ENCODE peak calls at places on chromosomes 13 and 19, in five cellular contexts. One of them, this sample, is unnamed.

GRCh38 chr19:18093439-18094161 is 4.0 kb upstream of the MAST3 start:
- DNase-seq in AG08396: peak
- DNase-seq in tibial artery: no peak
- DNase-seq in esophagus squamous epithelium: no peak
- DNase-seq in activated T-helper 1 cell treated with anti-CD3 and anti-CD28 coated beads, Interleukin-12 subunit alpha, Interleukin-12 subunit beta, Interleukin-2, Interleukin-4 antibody, amounts not matched to agents 30 ng/mL and 10 ng/mL and 1 ng/mL, durations not matched to agents 14 hours and 24 hours and 36 hours: no peak
- DNase-seq in this sample: no peak

GRCh38 chr19:55005684-55006488 is 32.2 kb downstream of the GP6 start:
- DNase-seq in esophagus squamous epithelium: peak
- DNase-seq in AG08396: no peak
- DNase-seq in tibial artery: no peak
- DNase-seq in activated T-helper 1 cell treated with anti-CD3 and anti-CD28 coated beads, Interleukin-12 subunit alpha, Interleukin-12 subunit beta, Interleukin-2, Interleukin-4 antibody, amounts not matched to agents 30 ng/mL and 10 ng/mL and 1 ng/mL, durations not matched to agents 14 hours and 24 hours and 36 hours: peak
- DNase-seq in this sample: peak

GRCh38 chr19:31149306-31149975 is 199.8 kb downstream of the TSHZ3 start:
- DNase-seq in AG08396: no peak
- DNase-seq in tibial artery: no peak
- DNase-seq in esophagus squamous epithelium: no peak
- DNase-seq in activated T-helper 1 cell treated with anti-CD3 and anti-CD28 coated beads, Interleukin-12 subunit alpha, Interleukin-12 subunit beta, Interleukin-2, Interleukin-4 antibody, amounts not matched to agents 30 ng/mL and 10 ng/mL and 1 ng/mL, durations not matched to agents 14 hours and 24 hours and 36 hours: no peak
- DNase-seq in this sample: no peak

GRCh38 chr19:51607077-51607476 is 23.1 kb downstream of the SIGLEC5 start:
- DNase-seq in activated T-helper 1 cell treated with anti-CD3 and anti-CD28 coated beads, Interleukin-12 subunit alpha, Interleukin-12 subunit beta, Interleukin-2, Interleukin-4 antibody, amounts not matched to agents 30 ng/mL and 10 ng/mL and 1 ng/mL, durations not matched to agents 14 hours and 24 hours and 36 hours: no peak
- DNase-seq in AG08396: no peak
- DNase-seq in esophagus squamous epithelium: no peak
- DNase-seq in tibial artery: no peak
- DNase-seq in this sample: peak

GRCh38 chr13:39451301-39451700 is 151.7 kb downstream of the LHFPL6 start:
- DNase-seq in AG08396: no peak
- DNase-seq in activated T-helper 1 cell treated with anti-CD3 and anti-CD28 coated beads, Interleukin-12 subunit alpha, Interleukin-12 subunit beta, Interleukin-2, Interleukin-4 antibody, amounts not matched to agents 30 ng/mL and 10 ng/mL and 1 ng/mL, durations not matched to agents 14 hours and 24 hours and 36 hours: no peak
- DNase-seq in esophagus squamous epithelium: no peak
- DNase-seq in tibial artery: no peak
- DNase-seq in this sample: no peak

GRCh38 chr19:6362024-6362344 is 653 bp downstream of the CLPP start:
- DNase-seq in activated T-helper 1 cell treated with anti-CD3 and anti-CD28 coated beads, Interleukin-12 subunit alpha, Interleukin-12 subunit beta, Interleukin-2, Interleukin-4 antibody, amounts not matched to agents 30 ng/mL and 10 ng/mL and 1 ng/mL, durations not matched to agents 14 hours and 24 hours and 36 hours: no peak
- DNase-seq in esophagus squamous epithelium: no peak
- DNase-seq in tibial artery: no peak
- DNase-seq in AG08396: no peak
- DNase-seq in this sample: no peak

GRCh38 chr13:33740134-33740538 is 77.8 kb upstream of the RFC3 start:
- DNase-seq in AG08396: no peak
- DNase-seq in activated T-helper 1 cell treated with anti-CD3 and anti-CD28 coated beads, Interleukin-12 subunit alpha, Interleukin-12 subunit beta, Interleukin-2, Interleukin-4 antibody, amounts not matched to agents 30 ng/mL and 10 ng/mL and 1 ng/mL, durations not matched to agents 14 hours and 24 hours and 36 hours: no peak
- DNase-seq in tibial artery: no peak
- DNase-seq in esophagus squamous epithelium: no peak
- DNase-seq in this sample: no peak

GRCh38 chr13:44396295-44396962 is 22.8 kb downstream of the SERP2 start:
- DNase-seq in esophagus squamous epithelium: no peak
- DNase-seq in AG08396: no peak
- DNase-seq in tibial artery: no peak
- DNase-seq in activated T-helper 1 cell treated with anti-CD3 and anti-CD28 coated beads, Interleukin-12 subunit alpha, Interleukin-12 subunit beta, Interleukin-2, Interleukin-4 antibody, amounts not matched to agents 30 ng/mL and 10 ng/mL and 1 ng/mL, durations not matched to agents 14 hours and 24 hours and 36 hours: no peak
- DNase-seq in this sample: no peak

GRCh38 chr13:73018336-73018735 is 40.5 kb upstream of the KLF5 start:
- DNase-seq in esophagus squamous epithelium: no peak
- DNase-seq in activated T-helper 1 cell treated with anti-CD3 and anti-CD28 coated beads, Interleukin-12 subunit alpha, Interleukin-12 subunit beta, Interleukin-2, Interleukin-4 antibody, amounts not matched to agents 30 ng/mL and 10 ng/mL and 1 ng/mL, durations not matched to agents 14 hours and 24 hours and 36 hours: no peak
- DNase-seq in tibial artery: no peak
- DNase-seq in AG08396: no peak
- DNase-seq in this sample: no peak

GRCh38 chr13:49567501-49567900 is 17.9 kb downstream of the RCBTB1 start:
- DNase-seq in esophagus squamous epithelium: no peak
- DNase-seq in activated T-helper 1 cell treated with anti-CD3 and anti-CD28 coated beads, Interleukin-12 subunit alpha, Interleukin-12 subunit beta, Interleukin-2, Interleukin-4 antibody, amounts not matched to agents 30 ng/mL and 10 ng/mL and 1 ng/mL, durations not matched to agents 14 hours and 24 hours and 36 hours: no peak
- DNase-seq in AG08396: no peak
- DNase-seq in tibial artery: no peak
- DNase-seq in this sample: no peak

GRCh38 chr13:109249780-109250528 is 536.4 kb downstream of the IRS2 start:
- DNase-seq in AG08396: no peak
- DNase-seq in activated T-helper 1 cell treated with anti-CD3 and anti-CD28 coated beads, Interleukin-12 subunit alpha, Interleukin-12 subunit beta, Interleukin-2, Interleukin-4 antibody, amounts not matched to agents 30 ng/mL and 10 ng/mL and 1 ng/mL, durations not matched to agents 14 hours and 24 hours and 36 hours: no peak
- DNase-seq in tibial artery: no peak
- DNase-seq in esophagus squamous epithelium: no peak
- DNase-seq in this sample: no peak

GRCh38 chr13:30618186-30618937 is 642 bp downstream of the USPL1 start:
- DNase-seq in esophagus squamous epithelium: no peak
- DNase-seq in tibial artery: peak
- DNase-seq in AG08396: peak
- DNase-seq in activated T-helper 1 cell treated with anti-CD3 and anti-CD28 coated beads, Interleukin-12 subunit alpha, Interleukin-12 subunit beta, Interleukin-2, Interleukin-4 antibody, amounts not matched to agents 30 ng/mL and 10 ng/mL and 1 ng/mL, durations not matched to agents 14 hours and 24 hours and 36 hours: no peak
- DNase-seq in this sample: no peak

GRCh38 chr19:19550454-19550842 is 12.4 kb downstream of the CILP2 start:
- DNase-seq in tibial artery: peak
- DNase-seq in activated T-helper 1 cell treated with anti-CD3 and anti-CD28 coated beads, Interleukin-12 subunit alpha, Interleukin-12 subunit beta, Interleukin-2, Interleukin-4 antibody, amounts not matched to agents 30 ng/mL and 10 ng/mL and 1 ng/mL, durations not matched to agents 14 hours and 24 hours and 36 hours: no peak
- DNase-seq in esophagus squamous epithelium: no peak
- DNase-seq in AG08396: no peak
- DNase-seq in this sample: no peak

GRCh38 chr13:111513766-111514611 is 193.5 kb downstream of the TEX29 start:
- DNase-seq in esophagus squamous epithelium: no peak
- DNase-seq in activated T-helper 1 cell treated with anti-CD3 and anti-CD28 coated beads, Interleukin-12 subunit alpha, Interleukin-12 subunit beta, Interleukin-2, Interleukin-4 antibody, amounts not matched to agents 30 ng/mL and 10 ng/mL and 1 ng/mL, durations not matched to agents 14 hours and 24 hours and 36 hours: no peak
- DNase-seq in AG08396: no peak
- DNase-seq in tibial artery: no peak
- DNase-seq in this sample: no peak

GRCh38 chr13:75136151-75136550 is 345.8 kb downstream of the TBC1D4 start:
- DNase-seq in activated T-helper 1 cell treated with anti-CD3 and anti-CD28 coated beads, Interleukin-12 subunit alpha, Interleukin-12 subunit beta, Interleukin-2, Interleukin-4 antibody, amounts not matched to agents 30 ng/mL and 10 ng/mL and 1 ng/mL, durations not matched to agents 14 hours and 24 hours and 36 hours: no peak
- DNase-seq in AG08396: no peak
- DNase-seq in tibial artery: no peak
- DNase-seq in esophagus squamous epithelium: no peak
- DNase-seq in this sample: no peak

GRCh38 chr19:12840091-12841079 is 2.1 kb downstream of the MAST1 start:
- DNase-seq in AG08396: peak
- DNase-seq in activated T-helper 1 cell treated with anti-CD3 and anti-CD28 coated beads, Interleukin-12 subunit alpha, Interleukin-12 subunit beta, Interleukin-2, Interleukin-4 antibody, amounts not matched to agents 30 ng/mL and 10 ng/mL and 1 ng/mL, durations not matched to agents 14 hours and 24 hours and 36 hours: peak
- DNase-seq in tibial artery: no peak
- DNase-seq in esophagus squamous epithelium: no peak
- DNase-seq in this sample: peak

GRCh38 chr13:29849071-29849541 is 1.3 kb downstream of the UBL3 start:
- DNase-seq in tibial artery: no peak
- DNase-seq in activated T-helper 1 cell treated with anti-CD3 and anti-CD28 coated beads, Interleukin-12 subunit alpha, Interleukin-12 subunit beta, Interleukin-2, Interleukin-4 antibody, amounts not matched to agents 30 ng/mL and 10 ng/mL and 1 ng/mL, durations not matched to agents 14 hours and 24 hours and 36 hours: no peak
- DNase-seq in AG08396: no peak
- DNase-seq in esophagus squamous epithelium: no peak
- DNase-seq in this sample: no peak

GRCh38 chr13:43095771-43096719 is 72.7 kb downstream of the DNAJC15 start:
- DNase-seq in activated T-helper 1 cell treated with anti-CD3 and anti-CD28 coated beads, Interleukin-12 subunit alpha, Interleukin-12 subunit beta, Interleukin-2, Interleukin-4 antibody, amounts not matched to agents 30 ng/mL and 10 ng/mL and 1 ng/mL, durations not matched to agents 14 hours and 24 hours and 36 hours: no peak
- DNase-seq in tibial artery: no peak
- DNase-seq in esophagus squamous epithelium: no peak
- DNase-seq in AG08396: no peak
- DNase-seq in this sample: no peak

GRCh38 chr19:17762505-17763229 is 11.4 kb downstream of the FCHO1 start:
- DNase-seq in activated T-helper 1 cell treated with anti-CD3 and anti-CD28 coated beads, Interleukin-12 subunit alpha, Interleukin-12 subunit beta, Interleukin-2, Interleukin-4 antibody, amounts not matched to agents 30 ng/mL and 10 ng/mL and 1 ng/mL, durations not matched to agents 14 hours and 24 hours and 36 hours: no peak
- DNase-seq in tibial artery: no peak
- DNase-seq in esophagus squamous epithelium: no peak
- DNase-seq in AG08396: peak
- DNase-seq in this sample: no peak

GRCh38 chr19:42154471-42155323 is 22.5 kb upstream of the POU2F2 start:
- DNase-seq in AG08396: no peak
- DNase-seq in esophagus squamous epithelium: no peak
- DNase-seq in activated T-helper 1 cell treated with anti-CD3 and anti-CD28 coated beads, Interleukin-12 subunit alpha, Interleukin-12 subunit beta, Interleukin-2, Interleukin-4 antibody, amounts not matched to agents 30 ng/mL and 10 ng/mL and 1 ng/mL, durations not matched to agents 14 hours and 24 hours and 36 hours: no peak
- DNase-seq in tibial artery: no peak
- DNase-seq in this sample: no peak

GRCh38 chr19:33621811-33622504 is at the start of gene CHST8:
- DNase-seq in tibial artery: no peak
- DNase-seq in esophagus squamous epithelium: no peak
- DNase-seq in activated T-helper 1 cell treated with anti-CD3 and anti-CD28 coated beads, Interleukin-12 subunit alpha, Interleukin-12 subunit beta, Interleukin-2, Interleukin-4 antibody, amounts not matched to agents 30 ng/mL and 10 ng/mL and 1 ng/mL, durations not matched to agents 14 hours and 24 hours and 36 hours: no peak
- DNase-seq in AG08396: peak
- DNase-seq in this sample: no peak

GRCh38 chr13:27203854-27204253 is 32.2 kb upstream of the USP12 start:
- DNase-seq in activated T-helper 1 cell treated with anti-CD3 and anti-CD28 coated beads, Interleukin-12 subunit alpha, Interleukin-12 subunit beta, Interleukin-2, Interleukin-4 antibody, amounts not matched to agents 30 ng/mL and 10 ng/mL and 1 ng/mL, durations not matched to agents 14 hours and 24 hours and 36 hours: no peak
- DNase-seq in esophagus squamous epithelium: no peak
- DNase-seq in AG08396: no peak
- DNase-seq in tibial artery: no peak
- DNase-seq in this sample: no peak

GRCh38 chr19:50264483-50265186 is 61.2 kb downstream of the MYH14 start:
- DNase-seq in activated T-helper 1 cell treated with anti-CD3 and anti-CD28 coated beads, Interleukin-12 subunit alpha, Interleukin-12 subunit beta, Interleukin-2, Interleukin-4 antibody, amounts not matched to agents 30 ng/mL and 10 ng/mL and 1 ng/mL, durations not matched to agents 14 hours and 24 hours and 36 hours: no peak
- DNase-seq in tibial artery: no peak
- DNase-seq in AG08396: no peak
- DNase-seq in esophagus squamous epithelium: no peak
- DNase-seq in this sample: no peak

GRCh38 chr13:45374917-45375316 is 33.9 kb upstream of the TPT1 start:
- DNase-seq in tibial artery: no peak
- DNase-seq in activated T-helper 1 cell treated with anti-CD3 and anti-CD28 coated beads, Interleukin-12 subunit alpha, Interleukin-12 subunit beta, Interleukin-2, Interleukin-4 antibody, amounts not matched to agents 30 ng/mL and 10 ng/mL and 1 ng/mL, durations not matched to agents 14 hours and 24 hours and 36 hours: no peak
- DNase-seq in esophagus squamous epithelium: no peak
- DNase-seq in AG08396: peak
- DNase-seq in this sample: no peak

GRCh38 chr13:42654760-42655159 is 80.8 kb downstream of the TNFSF11 start:
- DNase-seq in AG08396: no peak
- DNase-seq in esophagus squamous epithelium: no peak
- DNase-seq in tibial artery: no peak
- DNase-seq in activated T-helper 1 cell treated with anti-CD3 and anti-CD28 coated beads, Interleukin-12 subunit alpha, Interleukin-12 subunit beta, Interleukin-2, Interleukin-4 antibody, amounts not matched to agents 30 ng/mL and 10 ng/mL and 1 ng/mL, durations not matched to agents 14 hours and 24 hours and 36 hours: no peak
- DNase-seq in this sample: no peak

GRCh38 chr13:24684600-24684998 is 4.4 kb downstream of the ATP12A start:
- DNase-seq in AG08396: no peak
- DNase-seq in tibial artery: no peak
- DNase-seq in esophagus squamous epithelium: no peak
- DNase-seq in activated T-helper 1 cell treated with anti-CD3 and anti-CD28 coated beads, Interleukin-12 subunit alpha, Interleukin-12 subunit beta, Interleukin-2, Interleukin-4 antibody, amounts not matched to agents 30 ng/mL and 10 ng/mL and 1 ng/mL, durations not matched to agents 14 hours and 24 hours and 36 hours: peak
- DNase-seq in this sample: no peak

GRCh38 chr13:29435125-29435911 is 160.2 kb downstream of the SLC7A1 start:
- DNase-seq in esophagus squamous epithelium: no peak
- DNase-seq in activated T-helper 1 cell treated with anti-CD3 and anti-CD28 coated beads, Interleukin-12 subunit alpha, Interleukin-12 subunit beta, Interleukin-2, Interleukin-4 antibody, amounts not matched to agents 30 ng/mL and 10 ng/mL and 1 ng/mL, durations not matched to agents 14 hours and 24 hours and 36 hours: no peak
- DNase-seq in tibial artery: no peak
- DNase-seq in AG08396: peak
- DNase-seq in this sample: no peak

GRCh38 chr19:55546822-55547614 is 1.7 kb upstream of the SBK3 start:
- DNase-seq in activated T-helper 1 cell treated with anti-CD3 and anti-CD28 coated beads, Interleukin-12 subunit alpha, Interleukin-12 subunit beta, Interleukin-2, Interleukin-4 antibody, amounts not matched to agents 30 ng/mL and 10 ng/mL and 1 ng/mL, durations not matched to agents 14 hours and 24 hours and 36 hours: no peak
- DNase-seq in AG08396: peak
- DNase-seq in tibial artery: peak
- DNase-seq in esophagus squamous epithelium: no peak
- DNase-seq in this sample: no peak

GRCh38 chr13:78022164-78022877 is 103.7 kb upstream of the EDNRB start:
- DNase-seq in tibial artery: no peak
- DNase-seq in activated T-helper 1 cell treated with anti-CD3 and anti-CD28 coated beads, Interleukin-12 subunit alpha, Interleukin-12 subunit beta, Interleukin-2, Interleukin-4 antibody, amounts not matched to agents 30 ng/mL and 10 ng/mL and 1 ng/mL, durations not matched to agents 14 hours and 24 hours and 36 hours: peak
- DNase-seq in esophagus squamous epithelium: no peak
- DNase-seq in AG08396: peak
- DNase-seq in this sample: peak

GRCh38 chr19:18417250-18418033 is 1.8 kb upstream of the SSBP4 start:
- DNase-seq in AG08396: peak
- DNase-seq in esophagus squamous epithelium: no peak
- DNase-seq in tibial artery: peak
- DNase-seq in activated T-helper 1 cell treated with anti-CD3 and anti-CD28 coated beads, Interleukin-12 subunit alpha, Interleukin-12 subunit beta, Interleukin-2, Interleukin-4 antibody, amounts not matched to agents 30 ng/mL and 10 ng/mL and 1 ng/mL, durations not matched to agents 14 hours and 24 hours and 36 hours: peak
- DNase-seq in this sample: peak

GRCh38 chr19:15291089-15291488 is 41.2 kb downstream of the BRD4 start:
- DNase-seq in tibial artery: no peak
- DNase-seq in AG08396: no peak
- DNase-seq in esophagus squamous epithelium: no peak
- DNase-seq in activated T-helper 1 cell treated with anti-CD3 and anti-CD28 coated beads, Interleukin-12 subunit alpha, Interleukin-12 subunit beta, Interleukin-2, Interleukin-4 antibody, amounts not matched to agents 30 ng/mL and 10 ng/mL and 1 ng/mL, durations not matched to agents 14 hours and 24 hours and 36 hours: no peak
- DNase-seq in this sample: no peak

GRCh38 chr13:80040219-80040976 is 300.5 kb downstream of the SPRY2 start:
- DNase-seq in activated T-helper 1 cell treated with anti-CD3 and anti-CD28 coated beads, Interleukin-12 subunit alpha, Interleukin-12 subunit beta, Interleukin-2, Interleukin-4 antibody, amounts not matched to agents 30 ng/mL and 10 ng/mL and 1 ng/mL, durations not matched to agents 14 hours and 24 hours and 36 hours: no peak
- DNase-seq in AG08396: peak
- DNase-seq in tibial artery: no peak
- DNase-seq in esophagus squamous epithelium: no peak
- DNase-seq in this sample: no peak

GRCh38 chr13:95221991-95222732 is 79.1 kb downstream of the ABCC4 start:
- DNase-seq in AG08396: no peak
- DNase-seq in activated T-helper 1 cell treated with anti-CD3 and anti-CD28 coated beads, Interleukin-12 subunit alpha, Interleukin-12 subunit beta, Interleukin-2, Interleukin-4 antibody, amounts not matched to agents 30 ng/mL and 10 ng/mL and 1 ng/mL, durations not matched to agents 14 hours and 24 hours and 36 hours: no peak
- DNase-seq in esophagus squamous epithelium: no peak
- DNase-seq in tibial artery: no peak
- DNase-seq in this sample: no peak

GRCh38 chr13:110108348-110109139 is 198.4 kb downstream of the COL4A1 start:
- DNase-seq in activated T-helper 1 cell treated with anti-CD3 and anti-CD28 coated beads, Interleukin-12 subunit alpha, Interleukin-12 subunit beta, Interleukin-2, Interleukin-4 antibody, amounts not matched to agents 30 ng/mL and 10 ng/mL and 1 ng/mL, durations not matched to agents 14 hours and 24 hours and 36 hours: no peak
- DNase-seq in esophagus squamous epithelium: no peak
- DNase-seq in tibial artery: peak
- DNase-seq in AG08396: peak
- DNase-seq in this sample: no peak

GRCh38 chr19:38386300-38386967 is 1.4 kb downstream of the GGN start:
- DNase-seq in AG08396: no peak
- DNase-seq in activated T-helper 1 cell treated with anti-CD3 and anti-CD28 coated beads, Interleukin-12 subunit alpha, Interleukin-12 subunit beta, Interleukin-2, Interleukin-4 antibody, amounts not matched to agents 30 ng/mL and 10 ng/mL and 1 ng/mL, durations not matched to agents 14 hours and 24 hours and 36 hours: no peak
- DNase-seq in esophagus squamous epithelium: no peak
- DNase-seq in tibial artery: no peak
- DNase-seq in this sample: no peak

GRCh38 chr13:105627270-105627669 is 908.2 kb downstream of the EFNB2 start:
- DNase-seq in activated T-helper 1 cell treated with anti-CD3 and anti-CD28 coated beads, Interleukin-12 subunit alpha, Interleukin-12 subunit beta, Interleukin-2, Interleukin-4 antibody, amounts not matched to agents 30 ng/mL and 10 ng/mL and 1 ng/mL, durations not matched to agents 14 hours and 24 hours and 36 hours: no peak
- DNase-seq in AG08396: no peak
- DNase-seq in tibial artery: peak
- DNase-seq in esophagus squamous epithelium: no peak
- DNase-seq in this sample: no peak

GRCh38 chr19:1241417-1242095 is at the start of gene ATP5F1D:
- DNase-seq in AG08396: peak
- DNase-seq in activated T-helper 1 cell treated with anti-CD3 and anti-CD28 coated beads, Interleukin-12 subunit alpha, Interleukin-12 subunit beta, Interleukin-2, Interleukin-4 antibody, amounts not matched to agents 30 ng/mL and 10 ng/mL and 1 ng/mL, durations not matched to agents 14 hours and 24 hours and 36 hours: peak
- DNase-seq in esophagus squamous epithelium: no peak
- DNase-seq in tibial artery: peak
- DNase-seq in this sample: peak

GRCh38 chr13:79581870-79582315 is 100.9 kb downstream of the NDFIP2 start:
- DNase-seq in AG08396: no peak
- DNase-seq in activated T-helper 1 cell treated with anti-CD3 and anti-CD28 coated beads, Interleukin-12 subunit alpha, Interleukin-12 subunit beta, Interleukin-2, Interleukin-4 antibody, amounts not matched to agents 30 ng/mL and 10 ng/mL and 1 ng/mL, durations not matched to agents 14 hours and 24 hours and 36 hours: no peak
- DNase-seq in esophagus squamous epithelium: no peak
- DNase-seq in tibial artery: no peak
- DNase-seq in this sample: no peak

GRCh38 chr13:42970824-42971669 is 21.0 kb downstream of the EPSTI1 start:
- DNase-seq in activated T-helper 1 cell treated with anti-CD3 and anti-CD28 coated beads, Interleukin-12 subunit alpha, Interleukin-12 subunit beta, Interleukin-2, Interleukin-4 antibody, amounts not matched to agents 30 ng/mL and 10 ng/mL and 1 ng/mL, durations not matched to agents 14 hours and 24 hours and 36 hours: peak
- DNase-seq in AG08396: peak
- DNase-seq in tibial artery: no peak
- DNase-seq in esophagus squamous epithelium: no peak
- DNase-seq in this sample: no peak

This sample was measured in activated T-helper 2 cell treated with anti-CD3 and anti-CD28 coated beads, Interferon-gamma antibody, Interleukin-2, Interleukin-4, amounts not matched to agents 10 μg/mL and 5 μg/mL and 100 μg/mL, durations not matched to agents 14 hours and 24 hours and 36 hours.